ENCODE peak calls at places on chromosome 3, in nine cellular contexts. W, I, N, C, D, M, U, P and Y are unnamed samples.

GRCh38 chr3:46849686-46850467 is 13.4 kb downstream of the MYL3 start:
- DNase-seq in W (no peak), I (no peak), N (no peak), C (no peak), D (no peak), M (no peak), U (no peak), P (no peak), Y (no peak)

GRCh38 chr3:138491971-138492370 is 57.6 kb downstream of the ESYT3 start:
- DNase-seq in W (no peak), I (no peak), N (no peak), C (no peak), D (no peak), M (no peak), U (no peak), P (no peak), Y (no peak)

GRCh38 chr3:27559835-27560234 is 75.7 kb upstream of the SLC4A7 start:
- DNase-seq in W (no peak), I (peak; percentile 17), N (peak; percentile 89), C (no peak), D (no peak), M (no peak), U (peak; percentile 47), P (no peak), Y (no peak)

GRCh38 chr3:197381371-197381770 is 83.0 kb upstream of the DLG1 start:
- DNase-seq in W (no peak), I (no peak), N (no peak), C (no peak), D (no peak), M (no peak), U (no peak), P (no peak), Y (no peak)

GRCh38 chr3:78026429-78026828 is 986.5 kb downstream of the ROBO2 start:
- DNase-seq in W (no peak), I (no peak), N (no peak), C (no peak), D (no peak), M (no peak), U (no peak), P (no peak), Y (no peak)

GRCh38 chr3:184662192-184662591 is 49.7 kb downstream of the MAGEF1 start:
- DNase-seq in W (no peak), I (no peak), N (peak; percentile 65), C (no peak), D (no peak), M (no peak), U (no peak), P (no peak), Y (no peak)

GRCh38 chr3:124858275-124858674 is 28.9 kb downstream of the ITGB5 start:
- DNase-seq in W (no peak), I (no peak), N (peak; percentile 82), C (no peak), D (no peak), M (no peak), U (no peak), P (no peak), Y (no peak)

GRCh38 chr3:148883163-148883562 is 18.1 kb downstream of the CPA3 start:
- DNase-seq in W (no peak), I (no peak), N (no peak), C (no peak), D (no peak), M (no peak), U (no peak), P (no peak), Y (no peak)

GRCh38 chr3:181879926-181880325 is 168.2 kb downstream of the SOX2 start:
- DNase-seq in W (no peak), I (no peak), N (no peak), C (no peak), D (no peak), M (no peak), U (no peak), P (peak; percentile 31), Y (no peak)

GRCh38 chr3:45537596-45537959 is 57.0 kb upstream of the LIMD1 start:
- DNase-seq in W (no peak), I (no peak), N (no peak), C (no peak), D (no peak), M (no peak), U (no peak), P (no peak), Y (no peak)

GRCh38 chr3:85360742-85361387 is 402.1 kb downstream of the CADM2 start:
- DNase-seq in W (peak; percentile 13), I (peak; percentile 74), N (peak; percentile 1), C (peak; percentile 81), D (peak; percentile 65), M (no peak), U (peak; percentile 44), P (peak; percentile 83), Y (peak; percentile 61)

GRCh38 chr3:44323341-44323955 is 15.1 kb upstream of the TCAIM start:
- DNase-seq in W (peak; percentile 54), I (peak; percentile 79), N (peak; percentile 80), C (peak; percentile 76), D (peak; percentile 66), M (peak; percentile 46), U (peak; percentile 46), P (peak; percentile 80), Y (peak; percentile 28)

GRCh38 chr3:111321786-111322185 is 220.2 kb upstream of the CD96 start:
- DNase-seq in W (no peak), I (no peak), N (no peak), C (no peak), D (no peak), M (no peak), U (no peak), P (peak; percentile 46), Y (no peak)

GRCh38 chr3:130800829-130801228 is 54.2 kb upstream of the PIK3R4 start:
- DNase-seq in W (no peak), I (no peak), N (no peak), C (peak; percentile 46), D (peak; percentile 8), M (no peak), U (no peak), P (peak; percentile 28), Y (no peak)

GRCh38 chr3:85790445-85791030 is 831.7 kb downstream of the CADM2 start:
- DNase-seq in W (no peak), I (no peak), N (no peak), C (peak; percentile 17), D (peak; percentile 1), M (no peak), U (no peak), P (no peak), Y (no peak)

GRCh38 chr3:106208266-106208665 is 339.5 kb upstream of the CBLB start:
- DNase-seq in W (no peak), I (no peak), N (peak; percentile 34), C (no peak), D (no peak), M (no peak), U (no peak), P (no peak), Y (no peak)

GRCh38 chr3:188583476-188584161 is 429.7 kb downstream of the LPP start:
- DNase-seq in W (peak; percentile 10), I (peak; percentile 34), N (no peak), C (no peak), D (no peak), M (no peak), U (no peak), P (peak; percentile 73), Y (no peak)

GRCh38 chr3:188581365-188581764 is 427.4 kb downstream of the LPP start:
- DNase-seq in W (peak; percentile 17), I (no peak), N (no peak), C (no peak), D (no peak), M (no peak), U (no peak), P (no peak), Y (no peak)

GRCh38 chr3:188581791-188582190 is 427.8 kb downstream of the LPP start:
- DNase-seq in W (peak; percentile 78), I (no peak), N (no peak), C (no peak), D (no peak), M (no peak), U (no peak), P (no peak), Y (no peak)

GRCh38 chr3:188584162-188584529 is 430.2 kb downstream of the LPP start:
- DNase-seq in W (peak; percentile 14), I (peak; percentile 20), N (peak; percentile 87), C (peak; percentile 4), D (no peak), M (no peak), U (no peak), P (peak; percentile 68), Y (no peak)

DNA sequence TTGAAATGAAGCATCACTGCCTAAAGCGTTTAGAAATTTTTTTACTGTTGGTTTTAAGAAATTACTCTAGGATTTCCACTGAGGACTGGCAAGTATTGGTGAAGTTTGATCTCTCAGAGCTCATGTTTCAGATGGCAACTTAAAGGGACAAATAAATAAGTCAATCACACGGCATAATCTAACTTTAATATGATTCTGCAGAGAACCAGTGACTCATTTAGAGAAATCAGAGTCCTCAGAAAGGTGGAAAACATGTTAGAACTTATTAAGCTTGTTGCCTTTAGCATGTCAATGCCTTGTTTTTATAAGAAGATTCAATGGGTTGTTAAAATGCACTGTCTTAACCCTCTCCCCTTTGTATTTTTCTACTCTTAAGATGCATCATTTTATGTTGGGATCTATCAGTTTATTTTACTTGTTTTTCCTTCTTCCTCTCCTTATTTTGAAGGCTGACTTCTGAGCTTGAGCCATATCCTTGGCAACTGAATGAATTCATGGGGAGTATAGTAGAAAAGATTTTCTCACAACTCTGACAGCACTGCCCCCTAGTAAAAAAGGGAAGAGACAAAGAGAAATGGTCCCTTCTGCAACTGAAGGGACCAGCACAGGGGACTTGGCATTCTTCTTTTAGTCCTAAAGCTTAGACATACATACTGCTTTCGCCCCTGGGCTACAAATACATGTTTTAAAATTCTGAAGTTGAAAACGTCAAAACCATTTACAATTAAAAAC is 431.2 kb downstream of the LPP start:
- DNase-seq in W (peak; percentile 50), I (no peak), N (peak; percentile 35), C (peak; percentile 50), D (peak; percentile 38), M (no peak), U (no peak), P (peak; percentile 53), Y (no peak)
- TF ChIP-seq EZH2phosphoT487 in W (no peak), I (no peak), N (no peak), C (no peak), D (no peak), M (no peak), U (no peak), P (no peak), Y (no peak)

GRCh38 chr3:4580346-4581019 is 87.3 kb downstream of the ITPR1 start:
- DNase-seq in W (no peak), I (no peak), N (no peak), C (peak; percentile 59), D (no peak), M (peak; percentile 10), U (no peak), P (no peak), Y (no peak)
- H3K4me2 ChIP-seq in W (no peak overlapping the region), I (no peak overlapping the region), N (no peak overlapping the region), C (no peak overlapping the region), D (no peak overlapping the region), M (peak overlapping the region; percentile 45), U (no peak overlapping the region), P (no peak overlapping the region), Y (no peak overlapping the region)

GRCh38 chr3:177351757-177352158 is 154.5 kb upstream of the TBL1XR1 start:
- DNase-seq in W (peak; percentile 76), I (no peak), N (no peak), C (no peak), D (no peak), M (no peak), U (no peak), P (no peak), Y (peak; percentile 96)
- TF ChIP-seq EZH2phosphoT487 in W (no peak), I (no peak), N (no peak), C (no peak), D (no peak), M (no peak), U (no peak), P (no peak), Y (no peak)

GRCh38 chr3:116001063-116001765 is 377.9 kb downstream of the GAP43 start:
- DNase-seq in W (no peak), I (no peak), N (peak; percentile 57), C (no peak), D (no peak), M (no peak), U (no peak), P (peak; percentile 52), Y (no peak)
- H3K4me2 ChIP-seq in W (no peak overlapping the region), I (no peak overlapping the region), N (peak overlapping the region; percentile 56), C (no peak overlapping the region), D (no peak overlapping the region), M (no peak overlapping the region), U (peak overlapping the region; percentile 29), P (peak overlapping the region; percentile 47), Y (no peak overlapping the region)